ENCODE peak calls at places on chromosomes 12 and 14, in seven cellular contexts. B, W, R, L, K, J and O are unnamed samples.

GRCh38 chr12:107448198-107448597 is 237.4 kb upstream of the PWP1 start:
- DNase-seq in B (no peak), W (no peak), R (no peak), L (no peak), K (peak; percentile 18), J (no peak), O (no peak)

GRCh38 chr12:62813031-62813829 is 121.7 kb downstream of the PPM1H start:
- DNase-seq in B (peak; percentile 16), W (no peak), R (peak; percentile 50), L (peak; percentile 56), K (peak; percentile 62), J (peak; percentile 63), O (peak; percentile 80)

GRCh38 chr12:27462151-27462694 is 15.7 kb downstream of the SMCO2 start:
- DNase-seq in B (no peak), W (no peak), R (peak; percentile 60), L (no peak), K (peak; percentile 30), J (peak; percentile 43), O (no peak)

GRCh38 chr14:105479438-105480164 is 5.0 kb downstream of the CRIP2 start:
- DNase-seq in B (no peak), W (no peak), R (no peak), L (no peak), K (no peak), J (no peak), O (no peak)

GRCh38 chr14:52354257-52354656 is 40.1 kb downstream of the PTGER2 start:
- DNase-seq in B (no peak), W (no peak), R (no peak), L (no peak), K (no peak), J (peak; percentile 55), O (no peak)

GRCh38 chr12:66695130-66695529 is 16.3 kb upstream of the GRIP1 start:
- DNase-seq in B (no peak), W (no peak), R (no peak), L (no peak), K (no peak), J (no peak), O (no peak)

GRCh38 chr12:26991826-26992225 is 22.4 kb downstream of the TM7SF3 start:
- DNase-seq in B (no peak), W (no peak), R (no peak), L (no peak), K (no peak), J (no peak), O (no peak)

GRCh38 chr14:79727900-79728299 is 483.4 kb downstream of the DIO2 start:
- DNase-seq in B (no peak), W (no peak), R (no peak), L (no peak), K (no peak), J (no peak), O (no peak)